ENCODE peak calls at places on chromosome 12, in six cellular contexts. E is NCI-H1092; F is tibial nerve; D is M059J; H is Right ventricle myocardium inferior; Q is activated naive CD4-positive, alpha-beta T cell. I is an unnamed sample.

GRCh38 chr12:96323906-96324305 is 76.3 kb downstream of the CDK17 start:
- DNase-seq in D (no peak), H (no peak), Q (no peak), E (no peak), F (no peak), I (no peak)

GRCh38 chr12:120118710-120119097 is 2.2 kb upstream of the RAB35 start:
- DNase-seq in H (no peak), D (peak; percentile 42), E (no peak), Q (no peak), F (no peak), I (no peak)

GRCh38 chr12:119804011-119804641 is 73.0 kb downstream of the CIT start:
- DNase-seq in Q (no peak), F (peak; percentile 11), E (no peak), H (peak; percentile 76), D (peak; percentile 56), I (no peak)

GRCh38 chr12:115140981-115141380 is 457.0 kb upstream of the TBX3 start:
- DNase-seq in Q (no peak), E (no peak), H (no peak), D (no peak), F (no peak), I (no peak)

GRCh38 chr12:68899251-68899771 is 33.7 kb downstream of the CPM start:
- DNase-seq in E (no peak), Q (no peak), F (peak; percentile 30), H (no peak), D (peak; percentile 88), I (no peak)

GRCh38 chr12:124588689-124589318 is 21.4 kb upstream of the NCOR2 start:
- DNase-seq in H (peak; percentile 70), Q (no peak), D (peak; percentile 76), F (peak; percentile 67), E (no peak), I (no peak)

GRCh38 chr12:120394483-120395367 is 25.8 kb upstream of the MSI1 start:
- DNase-seq in H (no peak), F (no peak), Q (no peak), D (peak; percentile 47), E (peak; percentile 5), I (no peak)

GRCh38 chr12:26317942-26318565 is 122.7 kb downstream of the SSPN start:
- DNase-seq in E (no peak), H (no peak), Q (no peak), F (no peak), D (peak; percentile 90), I (no peak)

GRCh38 chr12:82412246-82412645 is 53.9 kb downstream of the METTL25 start:
- DNase-seq in D (no peak), E (no peak), Q (no peak), F (no peak), H (no peak), I (no peak)

GRCh38 chr12:32305163-32305562 is 94.2 kb upstream of the FGD4 start:
- DNase-seq in E (no peak), D (no peak), Q (no peak), F (peak; percentile 25), H (no peak), I (no peak)